ENCODE peak calls at places on chromosomes 1 and 21, in nine cellular contexts. L, U, W, A, C, F, Z, D and J are unnamed samples.

GRCh38 chr1:216804107-216804506 is 80.9 kb upstream of the ESRRG start:
- DNase-seq in L (no peak), U (no peak), W (no peak), A (peak), C (no peak), F (no peak), Z (no peak), D (peak), J (no peak)

GRCh38 chr1:32988665-32989064 is 24.1 kb upstream of the RNF19B start:
- DNase-seq in L (peak), U (no peak), W (peak), A (no peak), C (no peak), F (no peak), Z (no peak), D (no peak), J (peak)

GRCh38 chr1:89069955-89070354 is 4.9 kb upstream of the GBP1 start:
- DNase-seq in L (no peak), U (no peak), W (no peak), A (no peak), C (no peak), F (no peak), Z (no peak), D (no peak), J (no peak)

GRCh38 chr1:75430526-75430925 is 180.4 kb downstream of the SLC44A5 start:
- DNase-seq in L (peak), U (no peak), W (peak), A (no peak), C (no peak), F (no peak), Z (no peak), D (no peak), J (peak)

GRCh38 chr1:3614755-3615742 is 3.7 kb upstream of the MEGF6 start:
- DNase-seq in L (peak), U (no peak), W (no peak), A (no peak), C (peak), F (no peak), Z (no peak), D (peak), J (peak)

GRCh38 chr21:23475518-23476189 is 2131.6 kb downstream of the MRPL39 start:
- DNase-seq in L (peak), U (no peak), W (no peak), A (no peak), C (no peak), F (no peak), Z (no peak), D (no peak), J (no peak)

GRCh38 chr1:93845554-93846150 is 33.4 kb downstream of the DNTTIP2 start:
- DNase-seq in L (peak), U (no peak), W (peak), A (peak), C (peak), F (peak), Z (peak), D (no peak), J (peak)

GRCh38 chr1:203424861-203425667 is 50.5 kb upstream of the PRELP start:
- DNase-seq in L (no peak), U (no peak), W (no peak), A (peak), C (no peak), F (no peak), Z (no peak), D (no peak), J (no peak)

GRCh38 chr21:30577766-30578165 is 12.4 kb downstream of the KRTAP22-2 start:
- DNase-seq in L (peak), U (no peak), W (no peak), A (no peak), C (no peak), F (no peak), Z (no peak), D (no peak), J (no peak)

GRCh38 chr21:15557925-15558324 is 171.9 kb upstream of the USP25 start:
- DNase-seq in L (peak), U (no peak), W (no peak), A (peak), C (no peak), F (no peak), Z (no peak), D (no peak), J (no peak)

GRCh38 chr1:37147397-37147831 is 113.1 kb upstream of the GRIK3 start:
- DNase-seq in L (no peak), U (no peak), W (no peak), A (no peak), C (no peak), F (no peak), Z (peak), D (no peak), J (no peak)

GRCh38 chr1:89873757-89874156 is 52.9 kb downstream of the LRRC8D start:
- DNase-seq in L (peak), U (no peak), W (peak), A (no peak), C (no peak), F (no peak), Z (no peak), D (no peak), J (peak)

GRCh38 chr1:151196292-151196800 is 2.0 kb upstream of the PIP5K1A start:
- DNase-seq in L (peak), U (no peak), W (peak), A (peak), C (no peak), F (peak), Z (no peak), D (peak), J (peak)

GRCh38 chr1:163145435-163145834 is 57.3 kb downstream of the RGS5 start:
- DNase-seq in L (no peak), U (no peak), W (no peak), A (no peak), C (no peak), F (no peak), Z (no peak), D (no peak), J (peak)

GRCh38 chr1:18527514-18527913 is 46.8 kb downstream of the KLHDC7A start:
- DNase-seq in L (no peak), U (no peak), W (no peak), A (no peak), C (no peak), F (no peak), Z (no peak), D (no peak), J (no peak)

GRCh38 chr1:232519186-232519585 is 110.7 kb downstream of the SIPA1L2 start:
- DNase-seq in L (no peak), U (no peak), W (no peak), A (peak), C (no peak), F (no peak), Z (no peak), D (no peak), J (no peak)

GRCh38 chr1:238409191-238409846 is 518.6 kb upstream of the ZP4 start:
- DNase-seq in L (peak), U (no peak), W (peak), A (no peak), C (no peak), F (no peak), Z (no peak), D (no peak), J (peak)

GRCh38 chr1:51416910-51417309 is 86.5 kb upstream of the TTC39A start:
- DNase-seq in L (no peak), U (no peak), W (no peak), A (no peak), C (no peak), F (no peak), Z (no peak), D (no peak), J (no peak)

GRCh38 chr1:100458925-100459814 is 78.8 kb upstream of the GPR88 start:
- DNase-seq in L (peak), U (peak), W (peak), A (peak), C (peak), F (peak), Z (peak), D (peak), J (peak)

GRCh38 chr1:32676945-32677344 is 25.6 kb downstream of the SYNC start:
- DNase-seq in L (no peak), U (no peak), W (no peak), A (no peak), C (no peak), F (no peak), Z (no peak), D (no peak), J (no peak)

GRCh38 chr1:15507278-15507677 is 16.7 kb downstream of the CASP9 start:
- DNase-seq in L (no peak), U (no peak), W (no peak), A (no peak), C (no peak), F (no peak), Z (no peak), D (no peak), J (no peak)

GRCh38 chr1:9787702-9788101 is 36.1 kb downstream of the CLSTN1 start:
- DNase-seq in L (no peak), U (no peak), W (no peak), A (no peak), C (no peak), F (no peak), Z (no peak), D (no peak), J (no peak)

GRCh38 chr1:174413632-174414031 is 34.1 kb upstream of the GPR52 start:
- DNase-seq in L (no peak), U (no peak), W (no peak), A (no peak), C (no peak), F (peak), Z (no peak), D (no peak), J (no peak)

GRCh38 chr1:172143384-172144025 is 277.0 kb upstream of the C1orf105 start:
- DNase-seq in L (peak), U (no peak), W (peak), A (no peak), C (no peak), F (no peak), Z (no peak), D (no peak), J (peak)

GRCh38 chr1:92091625-92092024 is 11.5 kb downstream of the BTBD8 start:
- DNase-seq in L (no peak), U (no peak), W (no peak), A (no peak), C (no peak), F (no peak), Z (no peak), D (no peak), J (no peak)

GRCh38 chr21:38322551-38322950 is 65.8 kb downstream of the KCNJ15 start:
- DNase-seq in L (no peak), U (no peak), W (peak), A (no peak), C (no peak), F (no peak), Z (no peak), D (no peak), J (no peak)

GRCh38 chr1:80878343-80878742 is 922.4 kb upstream of the ADGRL2 start:
- DNase-seq in L (no peak), U (no peak), W (no peak), A (no peak), C (no peak), F (no peak), Z (no peak), D (no peak), J (no peak)

GRCh38 chr1:9724706-9725476 is 73.4 kb downstream of the PIK3CD start:
- DNase-seq in L (peak), U (no peak), W (peak), A (peak), C (peak), F (no peak), Z (no peak), D (peak), J (peak)

GRCh38 chr1:213979751-213980605 is 7.8 kb upstream of the PROX1 start:
- DNase-seq in L (no peak), U (no peak), W (no peak), A (no peak), C (no peak), F (peak), Z (no peak), D (no peak), J (no peak)

GRCh38 chr1:240905225-240905765 is 293.3 kb upstream of the GREM2 start:
- DNase-seq in L (no peak), U (no peak), W (peak), A (no peak), C (no peak), F (no peak), Z (no peak), D (no peak), J (no peak)

GRCh38 chr1:201708085-201708512 is 120.9 kb upstream of the IPO9 start:
- DNase-seq in L (peak), U (peak), W (no peak), A (no peak), C (no peak), F (no peak), Z (no peak), D (no peak), J (peak)

GRCh38 chr1:243345205-243345604 is 89.4 kb downstream of the SDCCAG8 start:
- DNase-seq in L (no peak), U (no peak), W (no peak), A (no peak), C (no peak), F (no peak), Z (no peak), D (no peak), J (peak)

GRCh38 chr1:209232197-209232596 is 351.3 kb upstream of the CAMK1G start:
- DNase-seq in L (no peak), U (no peak), W (no peak), A (no peak), C (no peak), F (no peak), Z (no peak), D (no peak), J (no peak)

GRCh38 chr1:184647471-184647870 is 107.2 kb downstream of the EDEM3 start:
- DNase-seq in L (no peak), U (no peak), W (no peak), A (no peak), C (no peak), F (no peak), Z (no peak), D (no peak), J (no peak)

GRCh38 chr1:20373764-20374163 is 83.1 kb downstream of the VWA5B1 start:
- DNase-seq in L (no peak), U (peak), W (peak), A (no peak), C (no peak), F (no peak), Z (no peak), D (no peak), J (no peak)

GRCh38 chr1:91613594-91613993 is 112.9 kb downstream of the CDC7 start:
- DNase-seq in L (peak), U (no peak), W (peak), A (no peak), C (no peak), F (no peak), Z (no peak), D (no peak), J (no peak)

GRCh38 chr1:51351907-51352306 is 21.5 kb upstream of the TTC39A start:
- DNase-seq in L (no peak), U (no peak), W (no peak), A (no peak), C (no peak), F (no peak), Z (no peak), D (no peak), J (no peak)

GRCh38 chr1:171424494-171424893 is 60.8 kb upstream of the PRRC2C start:
- DNase-seq in L (no peak), U (no peak), W (no peak), A (no peak), C (no peak), F (no peak), Z (no peak), D (no peak), J (no peak)